ENCODE peak calls at places on chromosomes 3 and 15, in seven cellular contexts. U, X, C, D, G, O and Y are unnamed samples.

GRCh38 chr3:47376393-47376792 is 4.4 kb upstream of the PTPN23 start:
- DNase-seq in O (no peak), G (no peak), C (no peak), X (no peak), D (no peak), U (no peak), Y (no peak)

GRCh38 chr3:81549831-81550230 is 211.6 kb downstream of the GBE1 start:
- DNase-seq in X (no peak), C (no peak), G (no peak), O (peak), D (no peak), U (no peak), Y (no peak)

GRCh38 chr3:140472621-140473020 is 205.2 kb upstream of the TRIM42 start:
- DNase-seq in G (no peak), D (no peak), X (no peak), U (no peak), C (no peak), O (peak), Y (no peak)

GRCh38 chr3:191019855-191020254 is 157.4 kb upstream of the GMNC start:
- DNase-seq in X (no peak), U (no peak), G (no peak), O (no peak), D (no peak), C (no peak), Y (no peak)

GRCh38 chr3:64199933-64200332 is 25.3 kb downstream of the PRICKLE2 start:
- DNase-seq in D (no peak), O (no peak), U (no peak), C (no peak), G (no peak), X (no peak), Y (no peak)

GRCh38 chr3:193890036-193890897 is 245.7 kb upstream of the HES1 start:
- DNase-seq in C (no peak), G (no peak), X (no peak), U (no peak), O (no peak), D (no peak), Y (no peak)

GRCh38 chr3:8085498-8085897 is 416.1 kb upstream of the LMCD1 start:
- DNase-seq in X (no peak), O (no peak), C (no peak), G (no peak), U (no peak), D (no peak), Y (no peak)

GRCh38 chr3:99875573-99875924 is 57.9 kb downstream of the CMSS1 start:
- DNase-seq in D (no peak), X (no peak), C (peak), O (peak), G (no peak), U (no peak), Y (no peak)

GRCh38 chr3:184238246-184238818 is 8.9 kb downstream of the VWA5B2 start:
- DNase-seq in O (no peak), X (peak), C (no peak), U (no peak), G (no peak), D (no peak), Y (no peak)

GRCh38 chr15:60633426-60633968 is 154.6 kb upstream of the ICE2 start:
- DNase-seq in C (no peak), O (no peak), X (no peak), U (no peak), D (no peak), G (no peak), Y (no peak)

GRCh38 chr3:38836561-38836960 is 20.5 kb upstream of the SCN10A start:
- DNase-seq in G (no peak), D (no peak), X (no peak), U (no peak), C (no peak), O (no peak), Y (no peak)

GRCh38 chr3:62032738-62033137 is 340.6 kb downstream of the FEZF2 start:
- DNase-seq in C (no peak), U (no peak), D (no peak), X (no peak), O (no peak), G (no peak), Y (no peak)

GRCh38 chr15:82992436-82992835 is 6.4 kb downstream of the RAMAC start:
- DNase-seq in O (no peak), C (no peak), D (no peak), G (no peak), X (no peak), U (no peak), Y (no peak)

GRCh38 chr3:38121451-38121831 is 15.5 kb downstream of the ACAA1 start:
- DNase-seq in O (no peak), G (no peak), D (peak), X (peak), U (no peak), C (no peak), Y (no peak)

GRCh38 chr3:188380722-188381121 is 226.8 kb downstream of the LPP start:
- DNase-seq in D (no peak), X (no peak), C (no peak), G (no peak), O (no peak), U (no peak), Y (no peak)

GRCh38 chr15:60017538-60018199 is 13.6 kb downstream of the FOXB1 start:
- DNase-seq in D (no peak), G (no peak), C (no peak), U (peak), X (no peak), O (peak), Y (no peak)

GRCh38 chr3:112303811-112304325 is 9.9 kb upstream of the SLC9C1 start:
- DNase-seq in D (no peak), U (peak), X (no peak), G (no peak), C (peak), O (peak), Y (no peak)

GRCh38 chr3:71406945-71407629 is 176.4 kb downstream of the FOXP1 start:
- DNase-seq in D (no peak), O (peak), X (no peak), G (no peak), U (no peak), C (no peak), Y (no peak)

GRCh38 chr3:45507820-45508317 is 86.7 kb upstream of the LIMD1 start:
- DNase-seq in G (no peak), O (peak), D (no peak), X (no peak), C (peak), U (peak), Y (no peak)

GRCh38 chr15:36364377-36364776 is 215.0 kb upstream of the CDIN1 start:
- DNase-seq in O (no peak), X (no peak), G (no peak), D (no peak), C (no peak), U (no peak), Y (no peak)

GRCh38 chr15:83290236-83290635 is 5.8 kb upstream of the BNC1 start:
- DNase-seq in U (no peak), D (no peak), X (no peak), C (no peak), O (no peak), G (no peak), Y (no peak)

GRCh38 chr15:93505506-93505905 is 416.5 kb upstream of the RGMA start:
- DNase-seq in D (no peak), G (no peak), X (no peak), U (no peak), C (no peak), O (no peak), Y (no peak)